ENCODE peak calls at places on chromosomes 6 and 20, in ten cellular contexts. S is upper lobe of left lung, T is psoas muscle, M is heart left ventricle, P is adipocyte, J is mammary epithelial cell, V is colonic mucosa, L is WERI-Rb-1, Z is A549, W is tibial nerve. D is an unnamed sample.

GRCh38 chr20:53949319-53949839 is 121.0 kb downstream of the BCAS1 start:
- DNase-seq in S (peak), T (peak), M (peak), P (peak), J (peak), V (no peak), L (no peak), Z (no peak), W (no peak), D (peak)

GRCh38 chr20:21214431-21214830 is 88.5 kb downstream of the KIZ start:
- DNase-seq in S (no peak), T (no peak), M (no peak), P (no peak), J (peak), V (no peak), L (no peak), Z (no peak), W (no peak), D (no peak)

GRCh38 chr6:163367388-163368183 is 46.9 kb upstream of the QKI start:
- DNase-seq in S (peak), T (no peak), M (no peak), P (no peak), J (no peak), V (no peak), L (no peak), Z (no peak), W (no peak), D (no peak)

GRCh38 chr6:25056130-25056529 is 120.4 kb upstream of the RIPOR2 start:
- DNase-seq in S (peak), T (no peak), M (no peak), P (no peak), J (no peak), V (peak), L (no peak), Z (no peak), W (no peak), D (no peak)

GRCh38 chr6:150633466-150633795 is 33.7 kb downstream of the PLEKHG1 start:
- DNase-seq in S (no peak), T (no peak), M (no peak), P (no peak), J (no peak), V (no peak), L (no peak), Z (no peak), W (no peak), D (no peak)

GRCh38 chr6:36169023-36170007 is 27.2 kb upstream of the BRPF3 start:
- DNase-seq in S (no peak), T (no peak), M (no peak), P (no peak), J (no peak), V (no peak), L (no peak), Z (no peak), W (no peak), D (no peak)

GRCh38 chr20:35267092-35267491 is 10.8 kb downstream of the MMP24OS start:
- DNase-seq in S (no peak), T (no peak), M (no peak), P (no peak), J (no peak), V (no peak), L (no peak), Z (no peak), W (no peak), D (no peak)

GRCh38 chr6:12011276-12012112 is 618 bp upstream of the HIVEP1 start:
- DNase-seq in S (peak), T (peak), M (peak), P (peak), J (peak), V (peak), L (peak), Z (peak), W (peak), D (peak)

GRCh38 chr6:52233975-52234823 is 10.1 kb downstream of the IL17F start:
- DNase-seq in S (no peak), T (no peak), M (no peak), P (peak), J (peak), V (peak), L (peak), Z (peak), W (no peak), D (peak)

GRCh38 chr6:17714177-17714576 is 7.5 kb upstream of the NUP153 start:
- DNase-seq in S (no peak), T (no peak), M (no peak), P (no peak), J (no peak), V (no peak), L (no peak), Z (no peak), W (no peak), D (peak)

GRCh38 chr6:118542184-118542952 is 5.7 kb upstream of the PLN start:
- DNase-seq in S (no peak), T (no peak), M (no peak), P (peak), J (peak), V (no peak), L (no peak), Z (no peak), W (no peak), D (peak)

GRCh38 chr6:5936611-5937010 is 70.1 kb downstream of the NRN1 start:
- DNase-seq in S (no peak), T (no peak), M (no peak), P (no peak), J (peak), V (no peak), L (no peak), Z (no peak), W (no peak), D (peak)

DNA sequence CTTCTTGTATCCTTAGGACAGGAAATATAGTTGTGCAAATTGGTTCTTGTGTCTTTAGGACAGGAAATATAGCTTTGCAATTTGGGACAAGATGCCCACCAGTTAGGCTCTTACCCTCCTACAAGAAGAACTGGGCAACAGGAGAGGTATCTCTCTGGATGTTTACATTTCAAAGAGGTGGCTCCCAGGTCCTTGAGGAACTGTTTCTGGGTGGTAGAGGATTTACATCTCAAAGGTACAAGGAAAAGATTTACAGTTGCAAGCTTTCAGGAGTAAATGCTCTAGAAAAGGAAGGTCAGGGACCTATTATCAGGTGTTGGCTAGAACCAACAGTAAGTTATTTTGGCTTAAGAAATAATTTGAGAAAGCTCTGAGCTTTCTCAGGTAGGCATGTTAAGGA is 19.2 kb downstream of the RNF182 start:
- DNase-seq in S (no peak), T (no peak), M (no peak), P (no peak), J (no peak), V (no peak), L (no peak), Z (no peak), W (no peak), D (no peak)
- H3K4me3 ChIP-seq in S (no peak), T (no peak), M (no peak), P (no peak), J (no peak), V (no peak), L (no peak), Z (no peak), W (no peak), D (no peak)

DNA sequence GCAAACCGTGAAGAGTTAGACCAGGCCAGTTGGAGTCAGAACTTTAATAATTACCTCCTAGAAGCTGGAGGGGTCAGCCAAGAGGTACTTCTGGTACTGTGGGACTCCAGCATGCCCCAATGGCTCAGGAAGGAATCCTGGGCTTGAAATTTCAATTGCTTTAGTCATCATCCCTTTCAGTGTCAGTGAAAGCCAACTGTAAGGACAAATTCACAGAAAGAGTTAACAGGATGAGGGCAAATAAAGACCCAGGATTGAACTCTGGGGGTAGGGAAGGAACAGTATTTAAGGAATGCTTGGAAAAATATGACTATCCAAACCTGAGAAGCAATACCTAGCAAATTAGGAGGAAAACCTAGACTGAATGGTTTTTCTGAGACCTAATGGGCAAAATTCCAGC is 735.1 kb upstream of the MARCKS start:
- DNase-seq in S (no peak), T (no peak), M (no peak), P (peak), J (peak), V (no peak), L (no peak), Z (peak), W (no peak), D (peak)
- H3K4me3 ChIP-seq in S (no peak), T (no peak), M (no peak), P (no peak), J (no peak), V (no peak), L (no peak), Z (no peak), W (no peak), D (no peak)

GRCh38 chr6:131744888-131745287 is 34.1 kb upstream of the CTAGE9 start:
- DNase-seq in S (no peak), T (no peak), M (no peak), P (no peak), J (no peak), V (no peak), L (no peak), Z (no peak), W (no peak), D (no peak)

GRCh38 chr6:131747821-131748353 is 37.1 kb upstream of the CTAGE9 start:
- DNase-seq in S (no peak), T (no peak), M (no peak), P (no peak), J (no peak), V (no peak), L (no peak), Z (no peak), W (no peak), D (no peak)

GRCh38 chr6:131741688-131742393 is 31.0 kb upstream of the CTAGE9 start:
- DNase-seq in S (no peak), T (no peak), M (no peak), P (no peak), J (no peak), V (no peak), L (no peak), Z (no peak), W (no peak), D (no peak)

GRCh38 chr6:131745476-131745875 is 34.7 kb upstream of the CTAGE9 start:
- DNase-seq in S (no peak), T (no peak), M (no peak), P (no peak), J (no peak), V (no peak), L (no peak), Z (no peak), W (no peak), D (no peak)

DNA sequence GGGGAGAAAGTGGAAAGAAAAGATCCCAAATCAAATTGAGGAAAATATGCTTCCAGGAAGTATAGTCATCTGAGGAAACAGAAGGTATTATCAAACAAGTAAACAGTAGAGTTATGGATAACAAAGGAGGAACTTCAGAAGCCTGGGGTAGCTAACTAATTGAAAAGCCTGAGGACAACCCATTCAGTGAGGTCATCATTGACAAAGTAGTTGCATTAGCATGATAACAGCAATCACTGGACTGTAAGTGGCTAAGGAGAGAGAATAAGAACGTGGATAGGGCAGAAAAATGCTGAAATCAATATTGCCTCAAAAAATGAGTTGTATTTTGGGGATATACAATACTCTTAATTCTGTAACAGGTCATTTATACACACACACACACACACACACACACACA is 33.6 kb upstream of the CTAGE9 start:
- DNase-seq in S (no peak), T (no peak), M (no peak), P (no peak), J (no peak), V (no peak), L (no peak), Z (no peak), W (no peak), D (no peak)
- H3K4me3 ChIP-seq in S (no peak), T (no peak), M (no peak), P (no peak), J (no peak), V (no peak), L (no peak), Z (no peak), W (no peak), D (no peak)

GRCh38 chr6:84618046-84618752 is 146.2 kb downstream of the TBX18 start:
- DNase-seq in S (no peak), T (no peak), M (no peak), P (peak), J (peak), V (no peak), L (no peak), Z (no peak), W (no peak), D (peak)
- H3K4me3 ChIP-seq in S (no peak), T (no peak), M (no peak), P (peak), J (no peak), V (no peak), L (no peak), Z (no peak), W (no peak), D (no peak)

DNA sequence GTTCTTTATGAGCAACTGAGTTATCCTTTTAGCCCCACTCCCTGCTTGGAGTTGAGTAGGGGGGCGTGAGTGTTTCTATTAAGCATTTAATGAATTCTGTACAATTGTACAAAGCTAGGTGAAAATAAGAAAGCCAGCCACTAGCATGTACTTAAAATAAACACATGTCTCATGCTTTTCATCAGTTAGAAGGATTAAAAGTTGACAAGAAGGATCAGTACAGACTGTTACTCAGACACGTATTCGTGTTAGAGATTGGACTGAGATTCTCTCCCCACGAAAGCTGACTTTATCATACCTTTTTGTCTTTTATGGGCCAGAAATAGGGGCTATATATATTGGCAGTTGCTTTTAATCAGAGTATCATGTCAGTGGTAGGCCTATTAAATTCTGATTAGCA is 1.7 kb downstream of the HSF2 start:
- DNase-seq in S (no peak), T (no peak), M (no peak), P (no peak), J (no peak), V (no peak), L (no peak), Z (no peak), W (no peak), D (no peak)
- H3K4me3 ChIP-seq in S (peak), T (peak), M (peak), P (peak), J (no peak), V (no peak), L (peak), Z (no peak), W (no peak), D (no peak)